ENCODE peak calls at places on chromosome 2, in five cellular contexts. V is gastrocnemius medialis, X is Peyer's patch, Z is breast epithelium, K is BE2C. L is an unnamed sample.

GRCh38 chr2:18701546-18701945 is 112.2 kb upstream of the NT5C1B start:
- DNase-seq in X (no peak), V (no peak), Z (no peak), K (no peak), L (no peak)

GRCh38 chr2:11631462-11631861 is 38.5 kb downstream of the NTSR2 start:
- DNase-seq in X (no peak), Z (no peak), V (peak), K (no peak), L (no peak)

GRCh38 chr2:238379096-238379810 is 47.5 kb upstream of the ASB1 start:
- DNase-seq in K (no peak), Z (no peak), V (no peak), X (no peak), L (no peak)

GRCh38 chr2:148560501-148560900 is 84.0 kb upstream of the EPC2 start:
- DNase-seq in Z (no peak), V (no peak), X (no peak), K (no peak), L (no peak)

GRCh38 chr2:127155901-127156300 is 48.9 kb upstream of the BIN1 start:
- DNase-seq in Z (no peak), K (no peak), X (no peak), V (peak), L (no peak)

GRCh38 chr2:9249036-9249800 is 42.6 kb downstream of the ASAP2 start:
- DNase-seq in X (peak), V (no peak), K (no peak), Z (no peak), L (no peak)

GRCh38 chr2:227466887-227467285 is 5.1 kb upstream of the AGFG1 start:
- DNase-seq in Z (no peak), K (no peak), X (no peak), V (no peak), L (no peak)

GRCh38 chr2:176330612-176331011 is 61.4 kb downstream of the MTX2 start:
- DNase-seq in K (no peak), X (no peak), Z (no peak), V (no peak), L (no peak)

GRCh38 chr2:181680055-181680936 is at the start of gene NEUROD1:
- DNase-seq in X (no peak), K (peak), V (no peak), Z (no peak), L (peak)

GRCh38 chr2:239459056-239459455 is 58.2 kb upstream of the HDAC4 start:
- DNase-seq in K (no peak), X (peak), V (no peak), Z (no peak), L (no peak)

GRCh38 chr2:71948781-71949536 is 198.7 kb downstream of the CYP26B1 start:
- DNase-seq in K (no peak), V (no peak), X (no peak), Z (no peak), L (no peak)

GRCh38 chr2:232438051-232438450 is 17.9 kb upstream of the ALPI start:
- DNase-seq in V (no peak), Z (no peak), X (no peak), K (no peak), L (no peak)

GRCh38 chr2:42147641-42148274 is 21.4 kb upstream of the EML4 start:
- DNase-seq in Z (no peak), K (peak), V (no peak), X (no peak), L (no peak)

GRCh38 chr2:200625317-200625716 is 39.5 kb downstream of the AOX1 start:
- DNase-seq in Z (no peak), V (no peak), X (no peak), K (no peak), L (no peak)

GRCh38 chr2:20583425-20583881 is 67.4 kb downstream of the HS1BP3 start:
- DNase-seq in V (no peak), X (no peak), K (no peak), Z (no peak), L (no peak)

GRCh38 chr2:80530442-80531064 is 226.0 kb upstream of the LRRTM1 start:
- DNase-seq in K (no peak), Z (no peak), X (no peak), V (no peak), L (no peak)

GRCh38 chr2:74845217-74845751 is 11.4 kb downstream of the HK2 start:
- DNase-seq in V (peak), Z (peak), X (peak), K (no peak), L (no peak)

GRCh38 chr2:4354164-4354563 is 650.8 kb downstream of the DCDC2C start:
- DNase-seq in V (no peak), X (no peak), K (no peak), Z (no peak), L (no peak)

GRCh38 chr2:46540496-46541342 is 61.4 kb downstream of the TMEM247 start:
- DNase-seq in Z (peak), X (no peak), K (no peak), V (no peak), L (no peak)

GRCh38 chr2:231276986-231277385 is 78.6 kb downstream of the ARMC9 start:
- DNase-seq in V (no peak), Z (no peak), K (no peak), X (no peak), L (no peak)

GRCh38 chr2:67234443-67234842 is 162.7 kb upstream of the ETAA1 start:
- DNase-seq in V (no peak), K (no peak), Z (no peak), X (no peak), L (no peak)

GRCh38 chr2:45821558-45822271 is 170.2 kb downstream of the PRKCE start:
- DNase-seq in X (peak), V (peak), Z (peak), K (peak), L (no peak)

GRCh38 chr2:46163031-46163430 is 134.2 kb upstream of the EPAS1 start:
- DNase-seq in V (no peak), K (no peak), Z (no peak), X (no peak), L (no peak)

GRCh38 chr2:7269993-7270392 is 352.8 kb downstream of the RNF144A start:
- DNase-seq in X (no peak), V (no peak), K (no peak), Z (no peak), L (peak)

GRCh38 chr2:182854405-182855105 is 11.9 kb downstream of the FRZB start:
- DNase-seq in V (no peak), K (no peak), Z (no peak), X (no peak), L (no peak)

GRCh38 chr2:56191617-56192016 is 7.8 kb downstream of the CCDC85A start:
- DNase-seq in K (no peak), X (no peak), Z (no peak), V (no peak), L (peak)

GRCh38 chr2:205778326-205778725 is 96.0 kb downstream of the NRP2 start:
- DNase-seq in X (no peak), Z (no peak), K (no peak), V (no peak), L (no peak)

GRCh38 chr2:217960351-217960750 is 42.4 kb downstream of the TNS1 start:
- DNase-seq in X (peak), K (no peak), Z (no peak), V (no peak), L (no peak)

DNA sequence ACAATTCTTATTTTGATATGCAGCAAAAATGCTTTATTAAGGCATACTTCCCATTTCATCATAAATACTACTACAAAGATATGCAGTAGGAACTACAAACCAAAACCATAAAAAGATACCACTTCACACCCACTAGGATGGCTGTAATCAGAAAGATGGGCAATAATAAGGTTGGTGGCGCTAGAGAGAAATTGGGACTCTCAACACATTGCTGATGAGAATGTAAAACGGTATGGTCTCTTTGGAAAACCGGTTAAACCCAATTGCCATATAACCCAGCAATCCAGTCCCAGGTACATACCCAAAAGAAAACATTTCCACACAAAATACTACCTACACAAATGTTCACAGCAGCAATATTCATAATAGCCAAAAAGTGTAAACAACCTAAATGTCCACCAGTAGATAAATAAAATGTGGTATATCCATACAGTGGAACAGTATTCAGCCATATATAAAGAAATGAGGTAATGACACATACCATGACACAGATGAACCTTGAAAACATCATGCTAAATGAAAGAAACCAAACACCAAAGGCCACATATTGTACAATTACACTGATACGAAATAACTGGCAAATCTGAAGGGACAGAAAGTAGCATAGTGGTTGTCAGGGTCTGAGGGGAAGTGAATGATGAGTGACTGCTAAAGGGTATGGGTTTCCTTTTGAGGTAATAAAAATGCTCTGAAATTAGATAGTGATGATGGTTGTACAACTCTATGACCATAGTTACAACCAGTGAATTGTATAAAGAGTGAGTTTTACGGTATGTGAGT is 12.7 kb downstream of the SP3 start:
- DNase-seq in V (no peak), K (no peak), Z (no peak), X (no peak), L (no peak)
- TF ChIP-seq CTCF in V (no peak), K (no peak), Z (no peak), X (no peak), L (no peak)

GRCh38 chr2:121043827-121044222 is 241.2 kb downstream of the TFCP2L1 start:
- DNase-seq in Z (no peak), V (no peak), X (no peak), K (no peak), L (no peak)
- TF ChIP-seq CTCF in Z (no peak), V (no peak), X (no peak), K (peak), L (no peak)

DNA sequence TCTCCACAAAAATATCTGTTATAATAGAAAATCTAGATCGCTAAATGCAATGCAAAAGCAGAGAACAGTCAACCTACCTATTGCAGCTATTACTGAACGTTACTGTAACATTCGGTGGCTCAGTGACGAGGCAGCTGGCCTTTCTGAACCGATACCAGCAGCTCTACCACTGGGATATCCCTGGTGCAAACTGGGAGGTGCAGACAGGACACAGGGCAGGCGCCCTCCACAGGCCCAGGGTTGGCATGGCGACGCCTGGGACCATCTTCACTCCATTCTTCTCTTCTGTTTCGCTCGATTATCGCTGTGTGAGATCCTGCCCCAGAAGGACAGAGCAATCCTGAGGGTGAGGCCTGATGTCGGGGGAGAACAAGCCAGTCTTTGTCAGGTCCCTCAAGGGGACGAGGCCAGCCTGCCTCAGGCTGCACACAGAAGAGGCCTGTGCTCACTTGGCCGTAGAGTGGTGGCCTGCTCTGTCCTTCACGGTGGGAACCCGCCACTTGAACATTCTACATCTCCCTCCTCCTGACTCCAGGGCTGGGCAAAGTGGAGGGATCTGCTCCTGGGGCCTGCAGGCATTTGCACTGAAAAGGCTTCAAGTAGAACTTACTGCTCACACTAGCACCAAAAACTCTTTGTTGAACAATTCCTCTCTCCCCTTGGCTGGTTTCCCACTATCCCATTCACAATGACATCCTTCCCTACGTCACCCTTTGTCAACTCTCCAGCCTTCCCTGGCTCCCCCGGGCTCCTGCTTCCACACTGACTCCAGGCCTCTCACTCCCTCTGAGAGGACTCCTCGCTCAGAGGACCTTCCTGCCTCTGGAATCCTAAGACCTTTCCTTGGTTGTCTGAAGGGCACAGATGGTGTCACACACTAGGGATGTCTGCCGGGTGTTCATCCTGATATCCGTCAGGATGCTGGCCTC is 49.7 kb downstream of the CYRIA start:
- DNase-seq in X (no peak), V (no peak), Z (no peak), K (no peak), L (no peak)
- TF ChIP-seq CTCF in X (no peak), V (no peak), Z (no peak), K (no peak), L (no peak)

GRCh38 chr2:54499666-54500065 is 43.5 kb downstream of the SPTBN1 start:
- DNase-seq in K (no peak), Z (no peak), V (peak), X (no peak), L (no peak)

GRCh38 chr2:54494087-54494486 is 38.0 kb downstream of the SPTBN1 start:
- DNase-seq in V (no peak), Z (no peak), X (no peak), K (no peak), L (no peak)

GRCh38 chr2:54500404-54501147 is 44.4 kb downstream of the SPTBN1 start:
- DNase-seq in V (no peak), Z (no peak), X (peak), K (no peak), L (no peak)

GRCh38 chr2:54496920-54497319 is 40.8 kb downstream of the SPTBN1 start:
- DNase-seq in K (no peak), V (no peak), Z (no peak), X (no peak), L (no peak)

GRCh38 chr2:54497738-54498680 is 41.9 kb downstream of the SPTBN1 start:
- DNase-seq in K (peak), V (no peak), X (peak), Z (no peak), L (no peak)
- TF ChIP-seq CTCF in K (peak), V (peak), X (peak), Z (no peak), L (no peak)

GRCh38 chr2:90209806-90210205 is 1518.3 kb downstream of the RPIA start:
- DNase-seq in X (peak), K (no peak), Z (no peak), V (no peak), L (no peak)

GRCh38 chr2:90209009-90209408 is 1517.5 kb downstream of the RPIA start:
- DNase-seq in X (no peak), Z (no peak), V (no peak), K (no peak), L (no peak)

DNA sequence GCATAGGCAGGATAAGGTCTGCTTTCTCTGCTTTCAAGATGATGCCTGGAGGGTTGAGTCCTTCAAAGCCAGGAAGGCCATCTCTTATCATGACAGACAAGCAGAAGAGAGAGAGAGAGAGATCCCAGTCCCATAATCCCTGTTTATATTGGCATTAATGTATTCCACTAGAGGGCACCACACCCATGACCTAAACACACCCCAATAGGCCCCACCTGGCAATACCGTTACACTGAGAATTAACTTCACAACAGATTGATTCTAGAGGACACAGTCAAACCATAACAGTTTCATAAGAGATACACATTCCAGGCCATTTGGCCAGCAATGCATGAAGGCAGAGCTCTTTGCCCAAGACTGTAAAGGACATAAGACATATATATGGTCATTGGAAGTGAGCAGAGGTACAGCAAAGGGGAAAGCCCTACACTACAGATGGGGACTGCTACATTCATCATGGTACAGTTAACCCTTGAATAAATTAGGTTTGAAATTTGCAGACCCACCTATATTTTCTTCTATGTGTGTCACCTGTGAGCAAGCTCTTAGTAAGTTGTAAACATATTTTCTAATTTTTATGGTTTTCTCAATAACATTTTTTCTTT is 1516.1 kb downstream of the RPIA start:
- DNase-seq in Z (no peak), V (no peak), X (no peak), K (no peak), L (no peak)
- TF ChIP-seq CTCF in Z (no peak), V (no peak), X (no peak), K (peak), L (peak)

GRCh38 chr2:48993576-48993975 is 160.7 kb downstream of the FSHR start:
- DNase-seq in X (no peak), K (no peak), Z (no peak), V (no peak), L (no peak)
- TF ChIP-seq CTCF in X (no peak), K (no peak), Z (no peak), V (no peak), L (no peak)

GRCh38 chr2:166184789-166185188 is 57.0 kb upstream of the SCN1A start:
- DNase-seq in X (no peak), K (no peak), Z (no peak), V (no peak), L (no peak)

GRCh38 chr2:166173263-166173662 is 45.4 kb upstream of the SCN1A start:
- DNase-seq in Z (no peak), X (no peak), V (no peak), K (peak), L (no peak)

GRCh38 chr2:166180951-166181812 is 53.4 kb upstream of the SCN1A start:
- DNase-seq in K (peak), Z (peak), V (no peak), X (peak), L (peak)

GRCh38 chr2:166181813-166182154 is 54.0 kb upstream of the SCN1A start:
- DNase-seq in K (no peak), V (no peak), X (no peak), Z (no peak), L (no peak)

GRCh38 chr2:166179201-166179600 is 51.4 kb upstream of the SCN1A start:
- DNase-seq in V (no peak), Z (no peak), K (no peak), X (no peak), L (no peak)
- TF ChIP-seq CTCF in V (no peak), Z (no peak), K (no peak), X (no peak), L (no peak)